ENCODE peak calls at places on chromosome 19, in seven cellular contexts. F, Z, L, P, U, R and X are unnamed samples.

GRCh38 chr19:47778954-47779351 is 450 bp downstream of the SELENOW start:
- DNase-seq in F (no peak), Z (peak), L (peak), P (peak), U (no peak), R (peak), X (no peak)

GRCh38 chr19:55672418-55672817 is 2.6 kb upstream of the EPN1 start:
- DNase-seq in F (peak), Z (no peak), L (no peak), P (no peak), U (no peak), R (no peak), X (no peak)

GRCh38 chr19:15576526-15577156 is 38.4 kb upstream of the CYP4F8 start:
- DNase-seq in F (no peak), Z (no peak), L (no peak), P (no peak), U (no peak), R (no peak), X (no peak)

GRCh38 chr19:41263042-41263849 is 926 bp upstream of the HNRNPUL1 start:
- DNase-seq in F (peak), Z (peak), L (peak), P (peak), U (peak), R (peak), X (peak)

GRCh38 chr19:7376151-7376852 is 27.6 kb downstream of the ARHGEF18 start:
- DNase-seq in F (no peak), Z (no peak), L (no peak), P (no peak), U (no peak), R (no peak), X (no peak)

GRCh38 chr19:36198116-36198515 is 16.3 kb downstream of the ZNF565 start:
- DNase-seq in F (no peak), Z (no peak), L (no peak), P (no peak), U (no peak), R (no peak), X (no peak)

GRCh38 chr19:1266116-1266817 is 2.9 kb upstream of the CIRBP start:
- DNase-seq in F (peak), Z (peak), L (peak), P (peak), U (peak), R (no peak), X (no peak)

GRCh38 chr19:1624458-1624857 is 19.2 kb upstream of the UQCR11 start:
- DNase-seq in F (peak), Z (peak), L (peak), P (peak), U (peak), R (no peak), X (peak)

GRCh38 chr19:8180018-8180417 is 29.2 kb upstream of the CERS4 start:
- DNase-seq in F (no peak), Z (no peak), L (no peak), P (no peak), U (no peak), R (no peak), X (no peak)

GRCh38 chr19:13762635-13763235 is 1.6 kb upstream of the MRI1 start:
- DNase-seq in F (no peak), Z (no peak), L (no peak), P (no peak), U (no peak), R (no peak), X (no peak)

GRCh38 chr19:995051-995827 is 5.0 kb upstream of the GRIN3B start:
- DNase-seq in F (no peak), Z (no peak), L (no peak), P (no peak), U (no peak), R (no peak), X (no peak)

GRCh38 chr19:50173144-50173543 is 10.1 kb upstream of the IZUMO2 start:
- DNase-seq in F (no peak), Z (no peak), L (no peak), P (no peak), U (peak), R (no peak), X (no peak)

GRCh38 chr19:8001651-8001994 is 3.8 kb downstream of the ELAVL1 start:
- DNase-seq in F (no peak), Z (no peak), L (no peak), P (no peak), U (no peak), R (no peak), X (no peak)

GRCh38 chr19:17889609-17890214 is 18.0 kb downstream of the SLC5A5 start:
- DNase-seq in F (peak), Z (peak), L (no peak), P (no peak), U (no peak), R (no peak), X (no peak)

GRCh38 chr19:3968556-3969434 is 2.1 kb downstream of the DAPK3 start:
- DNase-seq in F (peak), Z (peak), L (no peak), P (peak), U (no peak), R (peak), X (peak)

GRCh38 chr19:55247621-55248099 is 11.2 kb downstream of the PPP6R1 start:
- DNase-seq in F (peak), Z (no peak), L (no peak), P (peak), U (no peak), R (no peak), X (no peak)

GRCh38 chr19:46932346-46932745 is 71.5 kb downstream of the ARHGAP35 start:
- DNase-seq in F (peak), Z (no peak), L (no peak), P (no peak), U (no peak), R (no peak), X (no peak)

GRCh38 chr19:40588110-40588854 is 11.6 kb downstream of the SHKBP1 start:
- DNase-seq in F (peak), Z (no peak), L (no peak), P (no peak), U (no peak), R (no peak), X (no peak)

GRCh38 chr19:55080121-55080914 is 4.6 kb downstream of the EPS8L1 start:
- DNase-seq in F (peak), Z (peak), L (peak), P (peak), U (peak), R (no peak), X (peak)

GRCh38 chr19:18233224-18233825 is 7.1 kb upstream of the PDE4C start:
- DNase-seq in F (peak), Z (peak), L (peak), P (peak), U (peak), R (no peak), X (no peak)

GRCh38 chr19:41447732-41448332 is 4.9 kb downstream of the ERICH4 start:
- DNase-seq in F (no peak), Z (no peak), L (no peak), P (no peak), U (no peak), R (no peak), X (no peak)

GRCh38 chr19:8075158-8076086 is 22.9 kb downstream of the CCL25 start:
- DNase-seq in F (no peak), Z (no peak), L (no peak), P (no peak), U (no peak), R (no peak), X (no peak)

GRCh38 chr19:17011485-17011884 is 15.1 kb downstream of the CPAMD8 start:
- DNase-seq in F (no peak), Z (no peak), L (no peak), P (no peak), U (no peak), R (no peak), X (no peak)

GRCh38 chr19:28289294-28290063 is 923.5 kb downstream of the UQCRFS1 start:
- DNase-seq in F (peak), Z (no peak), L (no peak), P (no peak), U (no peak), R (no peak), X (no peak)

GRCh38 chr19:4009990-4010807 is 2.7 kb downstream of the PIAS4 start:
- DNase-seq in F (no peak), Z (no peak), L (no peak), P (no peak), U (no peak), R (no peak), X (no peak)

GRCh38 chr19:58356236-58356970 is 3.1 kb upstream of the A1BG start:
- DNase-seq in F (peak), Z (no peak), L (no peak), P (no peak), U (no peak), R (no peak), X (no peak)

GRCh38 chr19:36246006-36246391 is 31.1 kb downstream of the ZNF146 start:
- DNase-seq in F (peak), Z (no peak), L (no peak), P (no peak), U (no peak), R (no peak), X (no peak)

GRCh38 chr19:24054044-24054935 is 32.7 kb upstream of the ZNF254 start:
- DNase-seq in F (peak), Z (no peak), L (no peak), P (no peak), U (no peak), R (no peak), X (no peak)

GRCh38 chr19:43430142-43430710 is 15.5 kb downstream of the TEX101 start:
- DNase-seq in F (peak), Z (no peak), L (no peak), P (no peak), U (peak), R (no peak), X (no peak)

GRCh38 chr19:3963458-3964255 is 7.2 kb downstream of the DAPK3 start:
- DNase-seq in F (no peak), Z (no peak), L (no peak), P (no peak), U (no peak), R (no peak), X (no peak)

GRCh38 chr19:53130506-53130905 is 2.2 kb downstream of the ZNF415 start:
- DNase-seq in F (no peak), Z (no peak), L (no peak), P (peak), U (no peak), R (peak), X (no peak)

GRCh38 chr19:4811328-4812131 is 20.0 kb downstream of the TICAM1 start:
- DNase-seq in F (peak), Z (peak), L (peak), P (peak), U (peak), R (no peak), X (peak)

GRCh38 chr19:35545855-35546381 is 492 bp downstream of the TMEM147 start:
- DNase-seq in F (peak), Z (no peak), L (peak), P (peak), U (peak), R (no peak), X (no peak)

GRCh38 chr19:21505459-21506393 is at the start of gene ZNF429:
- DNase-seq in F (peak), Z (peak), L (peak), P (peak), U (peak), R (peak), X (peak)
- H3K4me3 ChIP-seq in F (peak), Z (peak), L (peak), P (peak), U (peak), R (peak), X (peak)

DNA sequence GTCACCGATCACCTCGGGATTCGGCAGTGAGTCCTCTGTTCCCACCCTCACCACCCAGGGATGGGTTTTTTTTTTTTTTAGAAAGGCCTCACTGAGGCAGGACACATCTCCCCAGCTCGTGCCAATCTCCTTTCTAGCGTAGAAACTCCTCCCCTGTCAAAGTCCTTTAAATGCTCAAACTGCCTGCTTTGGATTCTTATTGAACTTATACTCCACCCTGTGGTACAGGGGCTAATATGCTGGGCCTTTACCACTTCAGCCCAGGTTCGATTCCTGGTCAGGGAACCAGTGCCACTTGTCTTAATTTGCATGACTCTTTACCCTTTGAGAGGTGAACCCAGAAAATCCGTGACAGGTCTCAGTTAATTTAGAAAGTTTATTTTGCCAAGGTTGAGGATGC is 8.3 kb upstream of the ZNF14 start:
- DNase-seq in F (no peak), Z (no peak), L (peak), P (no peak), U (no peak), R (no peak), X (no peak)
- H3K4me3 ChIP-seq in F (no peak), Z (no peak), L (no peak), P (no peak), U (no peak), R (no peak), X (no peak)

GRCh38 chr19:33227242-33227650 is 1.6 kb upstream of the SLC7A10 start:
- DNase-seq in F (no peak), Z (no peak), L (no peak), P (peak), U (no peak), R (no peak), X (no peak)
- H3K4me3 ChIP-seq in F (no peak), Z (no peak), L (no peak), P (peak), U (no peak), R (no peak), X (no peak)

GRCh38 chr19:9912551-9913236 is 23.6 kb downstream of the OLFM2 start:
- DNase-seq in F (no peak), Z (no peak), L (no peak), P (no peak), U (no peak), R (no peak), X (no peak)
- H3K4me3 ChIP-seq in F (no peak), Z (peak), L (no peak), P (peak), U (no peak), R (no peak), X (no peak)

GRCh38 chr19:30625947-30626346 is 253.8 kb downstream of the ZNF536 start:
- DNase-seq in F (no peak), Z (no peak), L (no peak), P (no peak), U (no peak), R (no peak), X (no peak)
- H3K4me3 ChIP-seq in F (no peak), Z (no peak), L (no peak), P (no peak), U (no peak), R (no peak), X (no peak)

DNA sequence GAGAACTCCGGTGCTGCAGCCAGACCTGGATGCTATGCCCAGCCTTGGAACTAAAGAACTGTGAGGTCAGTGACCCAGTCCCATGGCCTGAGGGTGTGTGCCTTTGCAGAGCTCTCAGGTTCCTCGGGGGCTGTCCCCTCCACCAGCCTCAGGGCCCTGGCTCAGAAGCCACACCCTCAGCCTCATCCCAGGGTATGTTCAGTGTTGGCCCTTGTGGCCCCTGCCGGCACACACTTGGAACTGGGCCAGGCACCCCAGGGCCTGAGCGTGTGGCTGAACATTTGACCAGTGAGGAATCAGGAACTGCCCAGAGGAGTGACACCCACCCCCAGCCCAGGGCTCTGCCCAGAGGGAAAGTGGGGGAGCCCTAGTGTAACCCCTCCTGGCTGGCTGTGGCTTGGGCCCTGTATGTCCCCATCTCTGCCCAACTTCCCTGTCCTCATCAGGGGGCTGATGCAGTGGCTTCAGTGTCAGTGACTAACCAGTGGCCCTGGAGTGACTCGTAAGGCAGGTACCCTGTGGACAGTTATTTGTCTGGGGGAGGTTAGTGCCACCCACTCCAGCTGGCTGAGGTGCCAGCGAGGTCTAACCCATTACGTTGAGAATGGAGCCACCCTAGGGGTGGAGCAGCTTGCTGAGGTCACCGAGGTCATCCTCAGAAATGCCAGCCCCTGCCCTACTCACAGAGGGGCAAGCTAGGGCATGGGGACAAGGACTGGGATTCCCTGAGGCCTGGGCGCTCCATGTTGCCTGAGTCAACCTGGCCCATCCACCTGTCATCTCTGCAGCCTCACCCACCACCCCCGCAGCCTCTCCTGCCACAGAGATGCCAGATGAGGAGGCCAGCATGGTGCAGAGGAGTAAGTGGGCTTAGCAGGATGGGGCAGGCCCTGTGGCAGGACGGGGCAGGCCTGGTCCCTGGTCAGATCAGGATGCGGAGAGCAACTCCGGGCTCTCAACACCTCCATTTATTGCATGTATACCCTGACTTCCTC is 9.8 kb downstream of the NKPD1 start:
- DNase-seq in F (no peak), Z (no peak), L (no peak), P (no peak), U (no peak), R (no peak), X (no peak)
- H3K4me3 ChIP-seq in F (no peak), Z (no peak), L (no peak), P (peak), U (no peak), R (no peak), X (no peak)

DNA sequence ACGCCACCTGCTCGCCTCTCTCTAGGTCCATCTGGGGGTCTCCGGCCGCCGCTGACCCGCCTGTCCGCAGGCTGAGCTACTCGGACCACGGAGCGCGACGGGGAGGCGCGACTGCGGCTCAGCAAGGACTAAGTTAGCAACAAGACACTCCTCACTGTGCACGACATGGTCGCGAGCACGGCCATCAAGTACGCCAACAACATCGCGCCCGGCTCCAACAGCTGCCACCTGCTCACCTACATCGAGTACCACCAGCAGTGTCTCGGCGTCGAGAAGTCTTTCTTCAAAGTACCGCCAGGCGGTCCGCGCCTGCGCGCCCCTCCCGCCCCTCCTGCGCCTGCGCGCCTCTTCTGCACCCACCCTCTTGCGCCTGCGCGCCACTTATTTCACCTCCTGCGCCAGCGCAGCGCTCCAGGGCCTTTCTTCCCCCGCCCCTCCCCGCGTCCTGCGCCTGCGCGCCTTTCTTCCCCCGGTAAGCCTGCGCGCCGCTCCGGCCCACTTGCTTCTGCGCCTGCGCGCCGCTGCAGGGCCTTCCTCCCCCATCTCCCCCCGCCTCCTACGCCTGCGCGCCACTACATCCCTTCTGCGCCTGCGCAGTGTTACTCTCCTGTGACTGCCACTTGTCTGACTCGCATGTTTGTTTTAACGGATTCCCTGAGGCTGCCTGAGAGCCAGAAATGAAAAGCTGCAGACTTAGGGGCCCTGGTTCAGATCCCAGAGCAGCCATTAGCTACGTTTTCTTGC is 63.9 kb downstream of the ACSBG2 start:
- DNase-seq in F (peak), Z (peak), L (peak), P (peak), U (peak), R (peak), X (peak)
- H3K4me3 ChIP-seq in F (peak), Z (peak), L (peak), P (peak), U (peak), R (peak), X (peak)

GRCh38 chr19:9934132-9934950 is 2.0 kb downstream of the OLFM2 start:
- DNase-seq in F (peak), Z (peak), L (peak), P (peak), U (peak), R (peak), X (peak)
- H3K4me3 ChIP-seq in F (no peak), Z (no peak), L (no peak), P (no peak), U (no peak), R (no peak), X (no peak)

GRCh38 chr19:9580728-9581127 is 3.6 kb downstream of the ZNF121 start:
- DNase-seq in F (no peak), Z (no peak), L (no peak), P (no peak), U (no peak), R (no peak), X (no peak)
- H3K4me3 ChIP-seq in F (no peak), Z (no peak), L (no peak), P (no peak), U (no peak), R (no peak), X (no peak)